ENCODE peak calls at places on chromosomes 11 and 22, in six cellular contexts. M, E, N, Q, J and U are unnamed samples.

GRCh38 chr11:77065878-77066228 is 918 bp upstream of the CAPN5 start:
- DNase-seq in M (no peak), E (no peak), N (peak; percentile 59), Q (no peak), J (no peak), U (no peak)

GRCh38 chr22:27032121-27032761 is 374.9 kb downstream of the MIAT start:
- DNase-seq in M (no peak), E (no peak), N (no peak), Q (no peak), J (no peak), U (no peak)

GRCh38 chr11:831132-831864 is 1.5 kb upstream of the CD151 start:
- DNase-seq in M (no peak), E (no peak), N (peak; percentile 80), Q (peak; percentile 30), J (no peak), U (no peak)

GRCh38 chr11:69472053-69472765 is 9.3 kb upstream of the LINC01488 start:
- DNase-seq in M (no peak), E (no peak), N (no peak), Q (no peak), J (no peak), U (no peak)

GRCh38 chr11:39678996-39679395 is 1780.5 kb downstream of the LRRC4C start:
- DNase-seq in M (no peak), E (no peak), N (no peak), Q (no peak), J (no peak), U (no peak)

GRCh38 chr11:15603208-15603607 is 488.5 kb downstream of the INSC start:
- DNase-seq in M (no peak), E (no peak), N (no peak), Q (no peak), J (no peak), U (no peak)

GRCh38 chr11:101442171-101442570 is 141.6 kb downstream of the TRPC6 start:
- DNase-seq in M (no peak), E (no peak), N (peak; percentile 81), Q (no peak), J (no peak), U (no peak)

GRCh38 chr11:128157423-128158298 is 429.7 kb downstream of the ETS1 start:
- DNase-seq in M (peak; percentile 20), E (peak; percentile 92), N (peak; percentile 78), Q (peak; percentile 92), J (peak; percentile 50), U (peak; percentile 73)

GRCh38 chr11:117256573-117256972 is 24.1 kb downstream of the RNF214 start:
- DNase-seq in M (no peak), E (no peak), N (peak; percentile 71), Q (no peak), J (no peak), U (no peak)

GRCh38 chr22:48580481-48580970 is 1247.1 kb downstream of the BRD1 start:
- DNase-seq in M (no peak), E (no peak), N (no peak), Q (no peak), J (no peak), U (no peak)

GRCh38 chr11:64306876-64307622 is 1.7 kb downstream of the ESRRA start:
- DNase-seq in M (no peak), E (no peak), N (no peak), Q (peak; percentile 51), J (no peak), U (no peak)

GRCh38 chr11:2760196-2760871 is 60.5 kb upstream of the KCNQ1OT1 start:
- DNase-seq in M (no peak), E (no peak), N (no peak), Q (no peak), J (no peak), U (no peak)

GRCh38 chr11:57249384-57250319 is 12.6 kb upstream of the APLNR start:
- DNase-seq in M (no peak), E (peak; percentile 73), N (peak; percentile 64), Q (peak; percentile 91), J (peak; percentile 69), U (peak; percentile 63)